ENCODE peak calls at places on chromosomes 2 and 18, in seven cellular contexts. U is fibroblast of pulmonary artery, Q is fibroblast of lung, X is neural progenitor cell, Z is prostate gland, R is psoas muscle, P is HL-60. Y is an unnamed sample.

GRCh38 chr2:65057391-65058052 is 1.3 kb downstream of the CEP68 start:
- DNase-seq in U (peak), P (peak), Q (peak), Z (no peak), X (no peak), R (no peak), Y (peak)

GRCh38 chr18:24695168-24695567 is 234.7 kb downstream of the HRH4 start:
- DNase-seq in X (no peak), Z (no peak), R (no peak), Q (no peak), P (no peak), U (no peak), Y (no peak)

GRCh38 chr2:178280261-178280852 is 86.0 kb downstream of the OSBPL6 start:
- DNase-seq in Z (peak), X (peak), Q (peak), P (peak), U (peak), R (no peak), Y (peak)

GRCh38 chr2:44362207-44363015 is 664 bp downstream of the CAMKMT start:
- DNase-seq in Z (peak), R (peak), U (peak), X (peak), Q (peak), P (peak), Y (peak)

GRCh38 chr2:101616411-101616810 is 81.1 kb upstream of the MAP4K4 start:
- DNase-seq in Q (peak), R (no peak), U (peak), Z (no peak), X (no peak), P (no peak), Y (no peak)

GRCh38 chr2:63984606-63985359 is 34.4 kb downstream of the VPS54 start:
- DNase-seq in Q (no peak), X (no peak), P (no peak), R (no peak), Z (no peak), U (no peak), Y (no peak)

GRCh38 chr2:109726666-109727270 is 67.3 kb upstream of the RGPD5 start:
- DNase-seq in Q (no peak), Z (peak), R (no peak), U (no peak), X (no peak), P (no peak), Y (no peak)

GRCh38 chr18:9860682-9861081 is 25.1 kb upstream of the TXNDC2 start:
- DNase-seq in Z (no peak), Q (no peak), P (no peak), X (no peak), U (no peak), R (no peak), Y (no peak)

GRCh38 chr18:70431203-70431624 is 142.4 kb downstream of the SOCS6 start:
- DNase-seq in P (no peak), R (no peak), X (no peak), Z (no peak), U (peak), Q (peak), Y (no peak)

GRCh38 chr2:146982393-146982846 is 862.4 kb upstream of the ACVR2A start:
- DNase-seq in R (peak), P (no peak), U (peak), Q (peak), Z (peak), X (no peak), Y (peak)

GRCh38 chr2:96531872-96532505 is 4.6 kb upstream of the ARID5A start:
- DNase-seq in R (peak), X (peak), Z (peak), P (peak), U (peak), Q (peak), Y (peak)

GRCh38 chr2:3034856-3035255 is 342.8 kb downstream of the EIPR1 start:
- DNase-seq in Z (no peak), P (no peak), X (no peak), U (no peak), Q (no peak), R (no peak), Y (no peak)

GRCh38 chr2:120511546-120512320 is 165.8 kb downstream of the INHBB start:
- DNase-seq in R (peak), Z (no peak), P (no peak), X (peak), U (no peak), Q (no peak), Y (no peak)

GRCh38 chr2:176832086-176832485 is 380.5 kb upstream of the HNRNPA3 start:
- DNase-seq in Q (no peak), X (no peak), R (no peak), Z (no peak), U (no peak), P (no peak), Y (no peak)

DNA sequence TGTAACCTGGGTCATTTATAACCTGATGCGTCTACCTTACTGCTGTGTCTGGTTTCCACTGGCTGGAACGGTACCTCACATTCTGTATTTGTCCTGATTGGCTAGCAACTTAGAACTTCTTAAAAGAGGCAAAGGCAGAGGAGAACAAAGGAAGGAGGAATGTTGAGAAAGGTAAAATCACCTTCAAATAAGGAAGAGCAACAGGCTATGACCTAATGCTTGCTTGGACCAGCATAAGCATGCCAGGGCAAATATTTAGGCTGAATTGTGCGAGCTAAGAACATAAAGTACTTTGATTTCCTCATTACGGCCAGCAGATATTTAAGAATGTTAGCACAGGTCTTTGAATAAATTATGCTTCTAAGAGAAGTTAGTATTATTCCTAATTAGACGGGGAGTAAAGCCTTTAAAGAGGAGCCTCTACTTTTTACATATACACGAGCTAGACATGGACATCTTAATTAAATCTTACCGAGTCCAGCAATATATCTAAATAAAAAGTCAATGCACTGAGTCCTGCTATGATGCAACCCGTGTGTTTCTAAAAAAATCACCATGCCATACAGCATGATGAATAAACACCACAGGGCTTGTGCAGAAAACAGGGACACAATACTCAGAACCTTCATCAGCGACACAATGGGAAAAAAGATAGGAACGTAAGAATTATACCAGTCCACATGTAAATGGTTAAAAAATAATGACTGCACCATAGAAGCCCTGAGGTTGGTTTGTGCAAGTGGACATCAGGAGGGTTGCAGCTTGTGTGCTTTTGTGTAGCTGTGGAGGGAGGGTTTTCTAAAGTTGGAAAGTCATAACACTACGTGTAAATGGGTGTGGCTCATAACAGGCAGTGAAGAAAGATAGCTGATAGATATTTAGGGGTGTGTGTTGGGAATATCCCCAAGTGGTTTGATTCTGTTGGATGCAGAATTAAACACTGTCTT is 14.2 kb downstream of the SEPTIN2 start:
- DNase-seq in P (no peak), Z (peak), Q (no peak), R (no peak), X (no peak), U (no peak), Y (no peak)
- TF ChIP-seq CTCF in P (no peak), Z (no peak), Q (no peak), R (no peak), X (no peak), U (no peak), Y (no peak)

GRCh38 chr2:180991361-180991760 is 11.0 kb downstream of the UBE2E3 start:
- DNase-seq in X (no peak), U (no peak), Z (no peak), P (no peak), R (no peak), Q (no peak), Y (no peak)
- TF ChIP-seq CTCF in X (peak), U (no peak), Z (no peak), P (no peak), R (no peak), Q (no peak), Y (no peak)

GRCh38 chr2:954687-955000 is 4.0 kb downstream of the SNTG2 start:
- DNase-seq in Z (no peak), X (no peak), Q (no peak), U (no peak), P (no peak), R (no peak), Y (no peak)

GRCh38 chr2:951224-952006 is 766 bp downstream of the SNTG2 start:
- DNase-seq in Q (no peak), R (no peak), U (no peak), X (peak), P (no peak), Z (no peak), Y (no peak)

GRCh38 chr2:953408-953807 is 2.8 kb downstream of the SNTG2 start:
- DNase-seq in X (no peak), Q (no peak), Z (no peak), R (no peak), U (no peak), P (no peak), Y (no peak)

GRCh38 chr2:955829-956731 is 5.4 kb downstream of the SNTG2 start:
- DNase-seq in U (no peak), P (no peak), Z (no peak), X (no peak), R (no peak), Q (no peak), Y (no peak)

GRCh38 chr2:953975-954686 is 3.5 kb downstream of the SNTG2 start:
- DNase-seq in Q (peak), R (no peak), P (no peak), X (no peak), Z (no peak), U (peak), Y (no peak)
- TF ChIP-seq CTCF in Q (no peak), R (no peak), P (no peak), X (no peak), Z (no peak), U (peak), Y (peak)

DNA sequence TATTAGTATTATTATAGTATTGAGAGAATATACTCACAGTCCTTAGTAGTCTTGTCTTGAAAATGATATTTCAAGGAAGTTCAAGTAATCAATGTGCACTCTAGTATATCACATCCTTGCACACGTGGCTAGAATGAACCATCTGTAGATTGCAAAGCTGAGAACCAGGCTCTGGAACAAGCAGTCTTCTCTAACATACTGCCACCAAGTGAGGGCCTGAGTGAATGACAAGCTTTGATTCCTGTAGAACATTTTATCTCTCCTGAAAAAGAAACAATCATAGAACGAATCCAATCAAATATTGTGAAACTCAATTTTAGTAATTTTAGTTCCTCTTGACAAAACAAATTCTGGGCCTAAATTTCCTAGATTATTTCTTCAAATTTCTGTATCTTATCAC is 55.3 kb upstream of the SULT1C3 start:
- DNase-seq in P (no peak), Q (peak), R (no peak), X (peak), Z (no peak), U (peak), Y (no peak)
- TF ChIP-seq CTCF in P (no peak), Q (peak), R (no peak), X (peak), Z (no peak), U (peak), Y (peak)

DNA sequence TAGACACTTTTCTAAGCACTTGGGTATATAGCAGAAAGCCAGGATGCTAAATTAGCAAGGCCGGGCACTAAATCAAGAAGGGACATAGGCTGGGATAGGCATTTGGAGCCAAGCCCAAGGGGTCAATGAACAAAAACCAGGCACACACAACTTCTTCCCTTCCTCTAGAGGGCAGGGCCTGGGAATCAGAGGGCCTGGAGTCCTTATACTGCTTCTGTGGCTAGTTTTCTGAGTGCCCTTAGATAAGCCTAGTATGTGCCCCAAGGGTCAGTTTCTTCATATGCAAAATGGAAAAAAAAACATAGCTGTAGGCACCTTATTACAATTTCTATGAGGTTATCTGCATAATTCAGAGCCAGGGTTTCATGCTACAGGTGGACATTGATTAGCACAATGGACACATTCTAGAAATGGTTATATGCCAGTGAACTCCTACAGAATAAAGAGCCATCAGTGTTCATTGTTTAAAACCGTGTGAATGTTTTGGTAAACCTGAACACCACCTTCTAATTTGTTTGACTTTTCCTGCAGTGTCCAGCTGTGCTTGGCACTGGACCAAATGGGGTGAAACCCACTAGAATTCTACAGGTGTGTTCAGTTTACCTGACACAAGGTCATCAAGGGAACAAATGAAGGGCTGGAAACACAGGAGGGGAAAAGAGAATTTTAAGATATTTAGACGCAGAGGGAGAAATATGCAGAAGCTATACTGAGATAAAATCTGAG is 49.6 kb downstream of the PAX8 start:
- DNase-seq in X (no peak), Z (no peak), P (no peak), R (no peak), Q (no peak), U (no peak), Y (no peak)
- TF ChIP-seq CTCF in X (no peak), Z (no peak), P (no peak), R (no peak), Q (no peak), U (no peak), Y (no peak)

GRCh38 chr18:48295586-48296311 is 113.4 kb downstream of the ZBTB7C start:
- DNase-seq in Q (peak), R (no peak), P (no peak), X (peak), Z (no peak), U (peak), Y (no peak)
- TF ChIP-seq CTCF in Q (peak), R (peak), P (no peak), X (peak), Z (no peak), U (peak), Y (peak)

GRCh38 chr2:106562232-106562631 is 75.1 kb downstream of the CD8B2 start:
- DNase-seq in R (no peak), P (no peak), Q (no peak), X (no peak), U (no peak), Z (peak), Y (no peak)

GRCh38 chr2:106560773-106561172 is 73.6 kb downstream of the CD8B2 start:
- DNase-seq in U (no peak), Z (no peak), Q (no peak), X (no peak), P (no peak), R (no peak), Y (no peak)

GRCh38 chr2:106561356-106561755 is 74.2 kb downstream of the CD8B2 start:
- DNase-seq in Q (no peak), P (no peak), Z (peak), R (peak), U (no peak), X (no peak), Y (no peak)

GRCh38 chr2:106561803-106562202 is 74.6 kb downstream of the CD8B2 start:
- DNase-seq in U (no peak), R (no peak), Z (peak), X (no peak), P (no peak), Q (no peak), Y (no peak)

DNA sequence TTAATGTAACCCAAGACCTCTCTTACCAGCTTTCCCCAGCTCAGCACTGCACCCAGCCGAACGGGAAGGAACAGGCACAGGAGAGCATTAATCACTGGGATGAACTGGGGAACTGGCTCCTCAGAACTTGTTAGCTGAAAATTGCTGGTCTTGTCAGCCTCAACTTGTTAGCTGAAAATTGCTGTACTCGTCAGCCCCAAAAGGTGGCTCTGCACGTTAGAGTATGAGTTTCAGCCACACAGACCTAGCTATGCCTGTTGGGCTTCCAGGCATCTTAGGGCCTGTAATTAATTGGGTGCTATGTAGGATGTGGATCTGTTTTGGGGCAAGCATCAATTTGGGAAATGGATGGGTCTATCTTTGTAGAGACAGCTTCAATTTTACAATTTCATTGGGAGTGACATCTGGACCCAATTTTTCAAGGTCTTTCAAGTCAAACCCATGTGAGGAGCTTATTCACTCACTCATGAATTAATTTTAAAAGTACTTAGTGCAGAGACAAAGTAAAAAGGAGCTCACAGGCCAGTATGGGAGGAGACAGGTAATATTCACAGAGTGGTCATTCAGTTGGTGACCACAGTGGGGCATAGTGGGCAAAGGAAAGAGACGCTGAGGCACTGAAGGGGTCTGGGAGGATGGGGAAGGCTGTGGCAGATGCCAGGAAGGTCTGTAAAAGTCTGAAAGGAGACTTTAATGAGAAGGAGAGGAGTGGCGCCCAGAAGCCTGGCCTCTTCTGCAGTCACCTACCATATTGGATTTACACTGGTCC is 75.8 kb downstream of the CD8B2 start:
- DNase-seq in P (no peak), Z (no peak), U (no peak), X (peak), Q (no peak), R (no peak), Y (no peak)
- TF ChIP-seq CTCF in P (no peak), Z (no peak), U (peak), X (peak), Q (no peak), R (no peak), Y (no peak)

DNA sequence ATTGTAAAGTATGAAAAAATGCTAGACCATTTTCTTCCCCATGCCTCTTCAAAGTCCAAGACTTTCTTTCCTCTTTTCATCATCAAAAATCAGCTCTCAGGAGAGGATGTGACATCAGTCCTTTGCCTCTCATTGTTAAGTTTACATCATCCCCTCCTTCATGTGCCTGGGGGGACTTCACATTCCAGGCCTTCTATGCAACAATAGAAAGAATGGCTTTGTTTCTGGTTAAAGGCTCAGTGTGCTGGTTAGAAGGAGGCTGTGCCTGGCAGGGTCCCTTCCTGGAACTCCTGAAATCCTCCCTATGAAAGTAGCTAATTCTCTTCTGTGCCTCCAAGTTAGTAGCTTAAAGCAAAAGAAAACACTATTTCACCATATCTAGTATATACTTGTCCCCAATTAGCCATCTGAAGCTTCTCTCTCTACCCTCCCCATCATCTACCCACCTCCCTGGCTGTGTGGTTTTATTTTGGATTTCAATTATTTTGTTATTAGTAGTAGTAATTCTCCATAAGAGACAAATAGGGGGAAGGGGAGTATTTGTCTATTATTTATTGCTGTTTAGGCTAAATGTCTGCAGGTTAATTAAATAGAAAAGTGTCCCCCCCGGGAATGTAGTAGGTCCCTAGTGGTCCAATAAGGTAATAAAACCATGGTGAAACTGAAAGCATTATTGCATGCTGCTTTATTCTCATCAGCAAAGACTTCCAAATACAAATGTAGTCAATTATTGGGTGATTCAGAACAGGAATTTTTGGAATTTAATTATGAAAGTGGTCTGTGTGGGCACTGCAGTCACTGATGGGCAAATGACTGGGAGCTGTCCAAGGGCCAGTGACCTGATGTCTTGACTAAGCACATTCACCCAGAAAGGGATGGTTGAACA is 69.0 kb downstream of the CPO start:
- DNase-seq in R (no peak), P (no peak), Z (no peak), Q (peak), X (peak), U (peak), Y (no peak)
- TF ChIP-seq CTCF in R (no peak), P (no peak), Z (no peak), Q (peak), X (peak), U (peak), Y (peak)

Y was measured in astrocyte of the cerebellum.